ENCODE peak calls at places on chromosome 20, in eight cellular contexts. O, M, Z, X, V, R, U and B are unnamed samples.

GRCh38 chr20:834151-834747 is 734 bp downstream of the FAM110A start:
- DNase-seq in O (no peak), M (no peak), Z (no peak), X (no peak), V (no peak), R (no peak), U (no peak), B (no peak)

GRCh38 chr20:62772994-62773858 is 23.0 kb upstream of the MRGBP start:
- DNase-seq in O (no peak), M (no peak), Z (no peak), X (peak; percentile 92), V (peak; percentile 19), R (no peak), U (no peak), B (peak; percentile 71)

GRCh38 chr20:22418738-22419137 is 165.6 kb downstream of the FOXA2 start:
- DNase-seq in O (no peak), M (no peak), Z (no peak), X (no peak), V (no peak), R (no peak), U (peak; percentile 6), B (no peak)

GRCh38 chr20:36802326-36803223 is 29.0 kb upstream of the DSN1 start:
- DNase-seq in O (no peak), M (no peak), Z (peak; percentile 84), X (peak; percentile 59), V (peak; percentile 90), R (no peak), U (no peak), B (peak; percentile 66)

GRCh38 chr20:23257106-23257761 is 93.4 kb upstream of the NXT1 start:
- DNase-seq in O (no peak), M (no peak), Z (peak; percentile 9), X (no peak), V (peak; percentile 27), R (no peak), U (no peak), B (no peak)

GRCh38 chr20:51563597-51564332 is 21.2 kb upstream of the NFATC2 start:
- DNase-seq in O (peak; percentile 64), M (peak; percentile 67), Z (peak; percentile 80), X (peak; percentile 79), V (peak; percentile 86), R (peak; percentile 69), U (peak; percentile 63), B (peak; percentile 87)

GRCh38 chr20:52105573-52106422 is 85.8 kb downstream of the ZFP64 start:
- DNase-seq in O (no peak), M (no peak), Z (peak; percentile 49), X (peak; percentile 18), V (peak; percentile 23), R (no peak), U (peak; percentile 60), B (no peak)

GRCh38 chr20:33068251-33068939 is 11.0 kb upstream of the BPIFB4 start:
- DNase-seq in O (no peak), M (no peak), Z (no peak), X (no peak), V (no peak), R (no peak), U (no peak), B (no peak)

GRCh38 chr20:35539756-35540212 is 2.1 kb upstream of the ERGIC3 start:
- DNase-seq in O (peak; percentile 41), M (no peak), Z (no peak), X (no peak), V (no peak), R (no peak), U (no peak), B (no peak)

GRCh38 chr20:10659651-10660601 is 13.9 kb downstream of the JAG1 start:
- DNase-seq in O (no peak), M (no peak), Z (no peak), X (no peak), V (no peak), R (no peak), U (no peak), B (no peak)

GRCh38 chr20:61948586-61949362 is 116.9 kb downstream of the TAF4 start:
- DNase-seq in O (peak; percentile 36), M (no peak), Z (no peak), X (no peak), V (no peak), R (no peak), U (no peak), B (no peak)

GRCh38 chr20:58131581-58132142 is 96.8 kb downstream of the ANKRD60 start:
- DNase-seq in O (no peak), M (no peak), Z (peak; percentile 64), X (no peak), V (peak; percentile 1), R (peak; percentile 81), U (peak; percentile 73), B (peak; percentile 16)

GRCh38 chr20:3374296-3374695 is 33.2 kb downstream of the DNAAF9 start:
- DNase-seq in O (no peak), M (no peak), Z (peak; percentile 60), X (no peak), V (no peak), R (no peak), U (no peak), B (peak; percentile 49)

GRCh38 chr20:45049438-45049837 is 51.5 kb downstream of the KCNS1 start:
- DNase-seq in O (no peak), M (no peak), Z (no peak), X (no peak), V (no peak), R (no peak), U (no peak), B (no peak)
- H3K4me3 ChIP-seq in O (no peak overlapping the region), M (no peak overlapping the region), Z (no peak overlapping the region), X (no peak overlapping the region), V (no peak overlapping the region), R (no peak overlapping the region), U (no peak overlapping the region), B (no peak overlapping the region)

GRCh38 chr20:44723798-44724362 is 8.7 kb downstream of the CCN5 start:
- DNase-seq in O (peak; percentile 13), M (no peak), Z (no peak), X (no peak), V (no peak), R (no peak), U (no peak), B (no peak)

GRCh38 chr20:44723391-44723790 is 8.2 kb downstream of the CCN5 start:
- DNase-seq in O (peak; percentile 17), M (no peak), Z (no peak), X (no peak), V (no peak), R (no peak), U (no peak), B (no peak)

GRCh38 chr20:44725852-44726251 is 10.7 kb downstream of the CCN5 start:
- DNase-seq in O (no peak), M (no peak), Z (no peak), X (no peak), V (no peak), R (no peak), U (no peak), B (no peak)

GRCh38 chr20:44722990-44723389 is 7.8 kb downstream of the CCN5 start:
- DNase-seq in O (no peak), M (no peak), Z (no peak), X (no peak), V (no peak), R (no peak), U (no peak), B (no peak)

DNA sequence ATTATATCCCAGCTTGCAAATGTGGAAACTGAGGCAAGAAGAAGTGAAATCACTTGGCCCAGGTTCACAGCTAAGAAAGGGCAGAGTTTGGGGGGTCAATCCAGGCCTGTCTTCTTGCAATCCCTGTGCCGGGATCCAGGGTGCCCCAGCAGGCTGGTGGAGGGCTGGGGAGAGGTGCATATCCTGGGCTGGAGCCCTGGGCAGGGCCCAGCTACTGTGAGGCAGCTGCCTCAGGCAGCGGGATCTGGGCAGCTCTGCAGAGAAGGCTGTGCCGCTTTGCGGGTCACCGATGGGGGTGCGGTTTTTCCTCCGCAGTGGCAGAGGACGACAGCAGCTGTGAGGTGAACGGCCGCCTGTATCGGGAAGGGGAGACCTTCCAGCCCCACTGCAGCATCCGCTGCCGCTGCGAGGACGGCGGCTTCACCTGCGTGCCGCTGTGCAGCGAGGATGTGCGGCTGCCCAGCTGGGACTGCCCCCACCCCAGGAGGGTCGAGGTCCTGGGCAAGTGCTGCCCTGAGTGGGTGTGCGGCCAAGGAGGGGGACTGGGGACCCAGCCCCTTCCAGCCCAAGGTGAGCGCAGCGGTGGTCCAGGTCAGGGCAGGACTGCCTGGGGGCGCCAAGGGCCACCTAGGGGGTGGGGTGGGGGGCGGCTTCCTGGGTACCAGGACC is 9.4 kb downstream of the CCN5 start:
- DNase-seq in O (peak; percentile 51), M (no peak), Z (no peak), X (no peak), V (no peak), R (no peak), U (no peak), B (no peak)
- H3K4me3 ChIP-seq in O (no peak overlapping the region), M (no peak overlapping the region), Z (no peak overlapping the region), X (no peak overlapping the region), V (no peak overlapping the region), R (no peak overlapping the region), U (no peak overlapping the region), B (no peak overlapping the region)

GRCh38 chr20:45467172-45467571 is 2.4 kb upstream of the WFDC2 start:
- DNase-seq in O (no peak), M (no peak), Z (no peak), X (no peak), V (no peak), R (no peak), U (no peak), B (no peak)

GRCh38 chr20:45467861-45468260 is 1.7 kb upstream of the WFDC2 start:
- DNase-seq in O (no peak), M (no peak), Z (no peak), X (no peak), V (no peak), R (no peak), U (no peak), B (no peak)

GRCh38 chr20:45470939-45471338 is 1.4 kb downstream of the WFDC2 start:
- DNase-seq in O (no peak), M (no peak), Z (peak; percentile 6), X (no peak), V (no peak), R (no peak), U (no peak), B (peak; percentile 10)

GRCh38 chr20:45470262-45470931 is 844 bp downstream of the WFDC2 start:
- DNase-seq in O (peak; percentile 59), M (no peak), Z (peak; percentile 7), X (no peak), V (no peak), R (no peak), U (peak; percentile 82), B (peak; percentile 7)

GRCh38 chr20:45469336-45470261 is at the start of gene WFDC2:
- DNase-seq in O (no peak), M (no peak), Z (no peak), X (no peak), V (no peak), R (no peak), U (peak; percentile 87), B (no peak)
- H3K4me3 ChIP-seq in O (peak within 1 kb of the TSS; percentile 61), M (peak within 1 kb of the TSS; percentile 72), Z (peak within 1 kb of the TSS; percentile 9), X (peak within 1 kb of the TSS; percentile 38), V (peak within 1 kb of the TSS; percentile 7), R (peak within 1 kb of the TSS; percentile 22), U (peak within 1 kb of the TSS; percentile 67), B (peak within 1 kb of the TSS; percentile 50)

DNA sequence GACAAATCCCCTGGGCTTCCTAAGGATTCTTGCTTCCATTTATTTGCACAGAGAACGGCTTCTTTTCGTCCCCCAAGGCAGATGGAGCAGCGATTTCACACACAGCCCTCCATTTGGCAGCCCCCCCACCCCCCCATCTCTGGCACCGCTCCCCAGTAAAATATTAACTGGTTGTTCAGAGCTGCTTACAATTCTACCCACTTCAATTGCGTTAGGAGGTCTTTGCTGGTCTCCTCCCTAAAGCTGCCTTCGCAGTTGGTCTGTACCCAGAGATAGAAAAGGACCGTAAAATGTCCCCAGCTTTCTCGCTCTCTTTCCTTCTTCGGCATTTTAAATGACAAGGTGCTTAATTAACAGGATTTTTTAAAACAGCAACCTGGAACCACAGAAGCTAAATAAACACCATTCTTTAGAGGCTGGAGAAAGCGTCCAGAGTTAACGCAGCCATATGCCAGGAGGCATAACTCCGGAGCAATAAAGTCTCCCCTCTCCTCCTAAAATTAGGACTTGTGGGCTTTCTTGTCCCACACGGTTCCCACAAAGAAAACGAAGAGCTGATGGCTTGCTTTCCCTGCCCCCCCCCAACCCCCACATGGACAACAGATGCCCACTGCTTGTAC is 1.7 kb upstream of the ZMYND8 start:
- DNase-seq in O (peak; percentile 47), M (no peak), Z (no peak), X (no peak), V (no peak), R (no peak), U (no peak), B (no peak)
- H3K4me3 ChIP-seq in O (peak overlapping the region; percentile 61), M (peak overlapping the region; percentile 35), Z (peak overlapping the region; percentile 1), X (no peak overlapping the region), V (no peak overlapping the region), R (peak overlapping the region; percentile 53), U (peak overlapping the region; percentile 60), B (no peak overlapping the region)